ENCODE peak calls at places on chromosome 6, in eight cellular contexts. Y is AG10803; V is effector CD8-positive, alpha-beta T cell; T is stimulated activated naive CD8-positive, alpha-beta T cell treated with anti-CD3 and anti-CD28 coated beads, Interleukin-15, Interleukin-2, amounts not matched to agents 100 U/mL and 50 U/mL, for 24 hours; A is heart left ventricle; R is stimulated activated naive B cell treated with anti-CD40 and anti-IgM and Interleukin-4, amounts not matched to agents 10 μg/mL and 1 μg/mL and 100 μg/mL, for 72 hours; W is bronchial epithelial cell; C is HCEC 1CT. J is an unnamed sample.

GRCh38 chr6:85460951-85461805 is 11.3 kb downstream of the NT5E start:
- DNase-seq in W (no peak), R (peak), V (no peak), Y (peak), T (peak), C (peak), A (no peak), J (peak)

GRCh38 chr6:170066679-170067078 is 224.2 kb downstream of the DLL1 start:
- DNase-seq in Y (no peak), W (no peak), R (no peak), V (no peak), A (peak), C (no peak), T (no peak), J (no peak)

GRCh38 chr6:154123131-154123530 is 84.1 kb downstream of the OPRM1 start:
- DNase-seq in T (no peak), W (no peak), C (no peak), Y (no peak), R (no peak), A (no peak), V (no peak), J (no peak)

GRCh38 chr6:81865712-81866111 is 113.2 kb upstream of the TENT5A start:
- DNase-seq in T (no peak), C (peak), W (peak), A (no peak), R (no peak), Y (peak), V (no peak), J (no peak)

GRCh38 chr6:36289281-36290018 is 19.6 kb downstream of the PNPLA1 start:
- DNase-seq in R (no peak), C (no peak), W (peak), V (no peak), A (no peak), T (no peak), Y (no peak), J (no peak)

GRCh38 chr6:118724211-118724610 is 72.8 kb upstream of the CEP85L start:
- DNase-seq in Y (no peak), C (no peak), V (no peak), A (no peak), W (peak), T (no peak), R (no peak), J (no peak)

GRCh38 chr6:42251500-42251899 is 33.8 kb upstream of the MRPS10 start:
- DNase-seq in C (no peak), Y (peak), W (no peak), R (no peak), V (no peak), A (no peak), T (no peak), J (no peak)

GRCh38 chr6:145544031-145544430 is 191.3 kb downstream of the EPM2A start:
- DNase-seq in W (peak), Y (peak), A (no peak), R (no peak), T (no peak), C (peak), V (no peak), J (no peak)

GRCh38 chr6:99607416-99608036 is 893 bp downstream of the PRDM13 start:
- DNase-seq in W (no peak), A (no peak), Y (no peak), R (no peak), T (peak), C (no peak), V (no peak), J (no peak)

GRCh38 chr6:169108753-169109152 is 144.9 kb downstream of the THBS2 start:
- DNase-seq in W (no peak), C (no peak), T (no peak), A (no peak), R (no peak), Y (no peak), V (no peak), J (no peak)

GRCh38 chr6:114376611-114377206 is 33.9 kb upstream of the HS3ST5 start:
- DNase-seq in T (no peak), W (no peak), R (no peak), Y (no peak), C (no peak), V (no peak), A (no peak), J (no peak)

GRCh38 chr6:45665859-45666258 is 288.1 kb upstream of the SUPT3H start:
- DNase-seq in V (no peak), A (no peak), Y (no peak), T (no peak), C (no peak), R (no peak), W (no peak), J (no peak)

GRCh38 chr6:82877213-82878195 is 188.1 kb downstream of the UBE3D start:
- DNase-seq in T (no peak), W (no peak), C (no peak), A (no peak), Y (peak), V (no peak), R (no peak), J (no peak)

GRCh38 chr6:35730745-35731413 is 6.0 kb upstream of the ARMC12 start:
- DNase-seq in T (no peak), Y (no peak), W (no peak), R (no peak), A (no peak), V (no peak), C (no peak), J (no peak)

GRCh38 chr6:33028220-33028849 is 18.9 kb upstream of the HLA-DOA start:
- DNase-seq in A (no peak), W (no peak), C (no peak), Y (no peak), V (no peak), R (no peak), T (no peak), J (no peak)

GRCh38 chr6:150865043-150865405 is 478 bp upstream of the MTHFD1L start:
- DNase-seq in R (no peak), V (no peak), T (no peak), A (no peak), Y (no peak), W (no peak), C (no peak), J (no peak)

GRCh38 chr6:84652356-84653026 is 111.9 kb downstream of the TBX18 start:
- DNase-seq in W (peak), A (no peak), T (no peak), C (peak), Y (peak), V (no peak), R (no peak), J (no peak)

GRCh38 chr6:44263357-44264100 is 1.8 kb downstream of the NFKBIE start:
- DNase-seq in V (peak), T (peak), R (peak), C (no peak), Y (no peak), A (no peak), W (no peak), J (no peak)

GRCh38 chr6:137237413-137238170 is 18.4 kb upstream of the IFNGR1 start:
- DNase-seq in W (peak), A (no peak), T (no peak), C (peak), R (no peak), Y (peak), V (no peak), J (no peak)

GRCh38 chr6:157170535-157170934 is 152.8 kb downstream of the TMEM242 start:
- DNase-seq in R (no peak), Y (no peak), W (no peak), A (no peak), C (no peak), V (no peak), T (no peak), J (no peak)

GRCh38 chr6:113356139-113356538 is 501.0 kb upstream of the MARCKS start:
- DNase-seq in R (no peak), A (no peak), V (no peak), W (no peak), Y (peak), T (no peak), C (no peak), J (no peak)

GRCh38 chr6:145744619-145745018 is 9.3 kb upstream of the EPM2A start:
- DNase-seq in V (no peak), T (no peak), R (no peak), W (peak), C (no peak), Y (no peak), A (no peak), J (no peak)

GRCh38 chr6:170075659-170076223 is 215.1 kb downstream of the DLL1 start:
- DNase-seq in C (no peak), A (peak), V (no peak), R (no peak), T (no peak), W (no peak), Y (no peak), J (no peak)

GRCh38 chr6:134909701-134910595 is 40.0 kb downstream of the ALDH8A1 start:
- DNase-seq in V (no peak), C (no peak), W (no peak), Y (no peak), A (no peak), R (no peak), T (no peak), J (no peak)

GRCh38 chr6:28943557-28944411 is 20.0 kb upstream of the TRIM27 start:
- DNase-seq in V (peak), W (peak), A (peak), Y (peak), R (peak), C (peak), T (peak), J (peak)

GRCh38 chr6:74368746-74369145 is 672.7 kb downstream of the CD109 start:
- DNase-seq in A (no peak), T (no peak), C (peak), R (no peak), Y (no peak), V (no peak), W (no peak), J (no peak)

GRCh38 chr6:130018830-130019795 is 732 bp downstream of the L3MBTL3 start:
- DNase-seq in T (peak), A (peak), Y (peak), R (peak), V (peak), W (no peak), C (peak), J (peak)

GRCh38 chr6:43391448-43392031 is 22.1 kb upstream of the ZNF318 start:
- DNase-seq in W (no peak), R (no peak), V (peak), T (peak), Y (no peak), A (no peak), C (no peak), J (peak)

GRCh38 chr6:81476881-81477280 is 275.6 kb downstream of the TENT5A start:
- DNase-seq in A (no peak), Y (peak), W (peak), V (no peak), T (no peak), R (no peak), C (peak), J (no peak)

GRCh38 chr6:56437171-56437900 is 190.0 kb upstream of the COL21A1 start:
- DNase-seq in Y (peak), T (no peak), V (no peak), R (no peak), W (peak), C (no peak), A (no peak), J (no peak)

GRCh38 chr6:130136803-130137202 is 85.9 kb downstream of the SAMD3 start:
- DNase-seq in W (no peak), T (no peak), V (no peak), C (no peak), A (no peak), Y (no peak), R (no peak), J (no peak)

GRCh38 chr6:31651602-31652191 is 764 bp downstream of the BAG6 start:
- DNase-seq in V (no peak), Y (peak), C (peak), T (no peak), A (peak), W (peak), R (no peak), J (no peak)

GRCh38 chr6:39218868-39219567 is 10.3 kb downstream of the KCNK5 start:
- DNase-seq in Y (no peak), T (no peak), C (no peak), V (no peak), R (no peak), A (no peak), W (peak), J (no peak)